ENCODE peak calls at places on chromosomes 16 and 17, in five cellular contexts. U, X, S, D and C are unnamed samples.

GRCh38 chr17:7747586-7747985 is 30.0 kb downstream of the DNAH2 start:
- DNase-seq in U (no peak), X (no peak), S (no peak), D (peak), C (no peak)

GRCh38 chr17:55825213-55825612 is 74.4 kb downstream of the PCTP start:
- DNase-seq in U (peak), X (no peak), S (no peak), D (peak), C (no peak)

GRCh38 chr16:56488035-56488434 is 31.8 kb downstream of the BBS2 start:
- DNase-seq in U (no peak), X (no peak), S (no peak), D (no peak), C (no peak)

GRCh38 chr16:47069291-47069690 is 74.5 kb downstream of the NETO2 start:
- DNase-seq in U (no peak), X (no peak), S (no peak), D (no peak), C (no peak)

GRCh38 chr17:14098246-14098645 is 28.9 kb downstream of the COX10 start:
- DNase-seq in U (no peak), X (no peak), S (no peak), D (no peak), C (no peak)

GRCh38 chr16:15771694-15772093 is 85.1 kb downstream of the MYH11 start:
- DNase-seq in U (no peak), X (no peak), S (no peak), D (no peak), C (no peak)

GRCh38 chr16:27317320-27317719 is 3.5 kb downstream of the IL4R start:
- DNase-seq in U (no peak), X (no peak), S (no peak), D (no peak), C (no peak)

GRCh38 chr16:6684076-6684673 is 648.5 kb upstream of the RBFOX1 start:
- DNase-seq in U (peak), X (no peak), S (no peak), D (peak), C (no peak)

GRCh38 chr17:18339933-18340332 is 23.4 kb downstream of the SHMT1 start:
- DNase-seq in U (no peak), X (no peak), S (no peak), D (no peak), C (no peak)

GRCh38 chr16:87017388-87018012 is 299.7 kb downstream of the C16orf95 start:
- DNase-seq in U (no peak), X (no peak), S (no peak), D (no peak), C (peak)

GRCh38 chr17:62648247-62648953 is 20.9 kb downstream of the MRC2 start:
- DNase-seq in U (no peak), X (no peak), S (no peak), D (no peak), C (no peak)

GRCh38 chr16:66502020-66502913 is 47.7 kb downstream of the TK2 start:
- DNase-seq in U (no peak), X (no peak), S (no peak), D (peak), C (no peak)

GRCh38 chr16:88382491-88383400 is at the start of gene ZNF469:
- DNase-seq in U (no peak), X (no peak), S (no peak), D (no peak), C (no peak)
- H3K4me3 ChIP-seq in U (no peak), X (no peak), S (peak), D (no peak), C (peak)

GRCh38 chr16:24731722-24732419 is 2.4 kb downstream of the TNRC6A start:
- DNase-seq in U (no peak), X (no peak), S (no peak), D (peak), C (no peak)

GRCh38 chr16:24729243-24729966 is at the start of gene TNRC6A:
- DNase-seq in U (peak), X (peak), S (peak), D (peak), C (peak)

GRCh38 chr16:24728891-24729242 is 584 bp upstream of the TNRC6A start:
- DNase-seq in U (no peak), X (no peak), S (no peak), D (no peak), C (no peak)

GRCh38 chr16:24730914-24731313 is 1.5 kb downstream of the TNRC6A start:
- DNase-seq in U (no peak), X (no peak), S (no peak), D (no peak), C (no peak)

GRCh38 chr16:24729967-24730815 is 740 bp downstream of the TNRC6A start:
- DNase-seq in U (peak), X (no peak), S (no peak), D (no peak), C (no peak)
- TF ChIP-seq ZNF274 in U (no peak), X (no peak), S (no peak), D (no peak), C (no peak)

GRCh38 chr17:80477647-80478478 is 1.5 kb upstream of the NPTX1 start:
- DNase-seq in U (peak), X (no peak), S (no peak), D (no peak), C (no peak)

GRCh38 chr17:80479246-80479566 is 2.8 kb upstream of the NPTX1 start:
- DNase-seq in U (no peak), X (no peak), S (no peak), D (no peak), C (no peak)

GRCh38 chr17:80480248-80480647 is 3.8 kb upstream of the NPTX1 start:
- DNase-seq in U (no peak), X (no peak), S (no peak), D (no peak), C (no peak)

GRCh38 chr17:80476877-80477646 is 655 bp upstream of the NPTX1 start:
- DNase-seq in U (no peak), X (no peak), S (no peak), D (no peak), C (no peak)

DNA sequence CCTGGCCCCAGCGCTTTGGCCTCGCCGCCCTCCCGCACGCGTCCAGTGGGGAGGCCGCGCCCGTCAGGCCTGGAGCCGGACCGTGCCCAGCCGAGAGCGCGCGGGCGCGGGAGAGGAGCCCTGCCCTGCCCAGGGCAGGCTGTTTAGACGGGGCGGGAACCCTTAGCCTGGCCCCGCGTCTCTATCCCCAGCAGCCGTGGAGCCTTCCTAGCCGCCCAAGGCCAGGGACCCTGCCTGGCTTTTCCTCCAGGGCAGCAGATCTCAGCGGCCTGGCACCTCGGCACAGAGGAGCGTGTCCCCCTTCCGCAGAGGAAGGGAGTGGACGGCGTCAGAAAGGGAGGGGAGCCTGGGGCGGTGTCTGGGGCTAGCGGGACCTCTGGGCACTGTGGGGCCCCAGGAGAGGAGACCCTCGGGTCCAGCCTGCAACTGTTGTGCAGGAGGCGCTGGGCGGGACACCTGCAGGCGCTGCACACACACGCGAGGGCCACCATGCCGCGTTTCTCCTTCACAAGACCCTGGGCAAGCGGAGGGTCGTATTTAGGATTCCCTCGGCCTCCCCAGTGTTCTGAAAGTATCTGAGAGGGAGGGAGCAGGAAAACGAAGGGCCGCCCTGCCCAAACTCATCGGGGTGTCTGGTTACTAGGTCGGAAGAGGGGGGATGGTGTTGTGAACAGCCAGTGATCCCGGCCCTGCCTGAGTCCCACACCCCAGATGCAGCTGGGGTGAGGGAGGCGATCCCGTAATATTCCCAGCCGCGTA is 2.3 kb upstream of the NPTX1 start:
- DNase-seq in U (no peak), X (no peak), S (no peak), D (no peak), C (no peak)
- TF ChIP-seq CEBPB in U (no peak), X (no peak), S (no peak), D (no peak), C (no peak)

DNA sequence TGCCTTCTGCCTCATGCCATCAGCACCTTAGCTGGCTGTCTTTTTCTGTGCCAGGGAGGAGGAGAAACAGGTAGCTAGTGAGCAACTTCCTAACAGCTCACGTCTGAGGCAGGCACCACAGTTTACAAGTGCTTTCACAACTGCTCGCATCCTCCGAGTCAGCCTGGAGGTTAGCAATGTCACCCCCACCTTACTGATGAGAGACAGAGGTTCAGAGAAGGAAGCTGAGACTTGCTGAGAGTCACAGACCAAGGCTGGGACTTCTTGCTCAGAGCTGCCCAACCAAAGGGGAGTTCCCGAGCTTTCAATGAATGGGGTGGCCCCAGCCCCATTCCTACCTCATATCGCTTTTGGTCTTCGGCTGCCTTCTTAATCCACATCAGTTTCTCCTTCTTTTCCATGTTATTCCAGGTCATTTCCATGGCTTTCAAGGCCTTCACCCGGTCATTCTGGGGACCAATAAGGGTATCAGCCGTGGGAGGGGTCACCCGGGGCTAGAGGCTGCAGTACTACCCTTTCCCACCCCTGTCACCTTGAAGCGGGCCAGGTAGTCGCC is 9.6 kb downstream of the UBTF start:
- DNase-seq in U (no peak), X (no peak), S (no peak), D (no peak), C (no peak)
- H3K4me3 ChIP-seq in U (no peak), X (peak), S (no peak), D (no peak), C (peak)

GRCh38 chr17:80959330-80960036 is 32.2 kb upstream of the CHMP6 start:
- DNase-seq in U (no peak), X (no peak), S (no peak), D (no peak), C (no peak)
- TF ChIP-seq ZNF274 in U (no peak), X (no peak), S (no peak), D (no peak), C (no peak)

DNA sequence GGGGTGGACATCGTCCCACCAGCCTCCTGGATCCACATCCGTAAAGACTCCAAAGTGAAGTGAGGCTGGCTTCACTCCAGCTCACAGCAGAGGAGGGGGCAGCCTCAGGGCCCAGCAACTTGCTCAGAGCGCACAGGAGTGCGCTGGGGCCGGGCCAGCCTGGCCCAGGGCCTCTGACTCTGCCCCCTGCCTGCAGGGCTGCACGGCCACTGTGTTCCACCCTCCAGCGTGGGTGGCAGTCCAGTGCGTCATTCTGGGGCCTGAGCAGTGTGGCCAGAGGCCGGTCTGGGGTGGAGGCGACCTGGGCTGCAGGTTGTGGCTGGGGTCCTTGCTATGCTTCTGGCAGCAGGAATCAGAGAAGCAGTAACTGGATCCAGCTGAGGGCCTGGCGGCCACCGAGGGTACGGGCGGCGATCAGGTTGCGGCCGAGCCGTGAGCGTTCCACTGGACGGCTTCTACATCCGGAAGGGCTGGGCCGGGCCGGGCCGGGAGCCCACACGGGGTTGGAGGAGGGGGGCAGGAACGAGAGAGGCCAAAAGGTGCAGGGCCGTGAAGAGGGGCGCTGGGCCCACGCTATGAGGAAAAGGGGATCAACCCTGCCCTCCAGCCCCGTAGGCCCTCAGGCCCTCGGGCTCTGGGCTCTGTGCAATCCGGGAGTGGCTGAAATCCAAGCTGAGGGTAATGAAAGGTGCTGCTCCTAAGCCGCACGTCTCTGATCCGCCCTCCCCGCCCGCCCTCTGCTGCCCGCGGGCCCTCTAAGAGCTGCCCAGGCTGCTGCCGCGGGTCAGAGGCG is at the start of gene FSCN2:
- DNase-seq in U (no peak), X (no peak), S (no peak), D (no peak), C (no peak)
- TF ChIP-seq CEBPB in U (no peak), X (no peak), S (no peak), D (no peak), C (no peak)

DNA sequence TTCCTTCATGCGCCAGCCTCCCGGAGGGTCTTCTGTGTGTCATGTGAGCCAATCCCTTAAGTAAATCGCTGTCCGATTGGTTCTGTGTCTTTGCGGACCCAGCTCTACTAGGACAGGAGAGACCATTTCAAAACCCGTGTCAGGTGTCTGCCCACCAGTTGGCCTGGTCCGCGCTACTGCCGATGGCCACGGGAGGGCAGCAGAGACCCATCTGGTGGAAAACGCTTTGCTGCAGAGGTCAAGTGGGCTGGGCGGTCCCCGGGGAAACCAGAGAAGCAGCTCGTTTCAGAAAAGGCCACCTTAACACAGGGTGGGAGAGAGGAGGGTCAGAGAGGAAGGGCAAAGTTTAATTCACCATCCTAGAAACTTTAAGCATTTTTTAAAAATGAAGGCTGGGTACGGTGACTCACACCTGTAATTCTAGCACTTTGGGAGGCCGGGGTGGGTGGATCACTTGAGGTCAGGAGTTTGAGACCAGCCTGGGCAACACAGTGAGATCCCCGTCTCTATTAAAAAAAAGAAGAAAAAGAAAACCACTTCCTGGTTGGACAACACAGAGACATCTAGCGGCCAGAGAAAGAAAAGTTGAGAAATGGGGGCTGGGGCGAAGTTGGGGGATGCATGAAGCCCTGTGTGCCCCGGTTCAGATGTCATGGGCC is 2.8 kb upstream of the CIBAR2 start:
- DNase-seq in U (peak), X (peak), S (peak), D (peak), C (peak)
- H3K4me3 ChIP-seq in U (peak), X (no peak), S (no peak), D (peak), C (peak)

GRCh38 chr16:10879681-10880589 is 2.9 kb downstream of the CIITA start:
- DNase-seq in U (no peak), X (no peak), S (no peak), D (no peak), C (no peak)

GRCh38 chr16:10883004-10883403 is 6.0 kb downstream of the CIITA start:
- DNase-seq in U (no peak), X (no peak), S (no peak), D (no peak), C (no peak)

GRCh38 chr16:10878644-10879498 is 1.9 kb downstream of the CIITA start:
- DNase-seq in U (no peak), X (no peak), S (no peak), D (no peak), C (no peak)

GRCh38 chr16:10880609-10881452 is 3.8 kb downstream of the CIITA start:
- DNase-seq in U (no peak), X (no peak), S (no peak), D (no peak), C (no peak)

GRCh38 chr16:10881479-10882030 is 4.6 kb downstream of the CIITA start:
- DNase-seq in U (no peak), X (no peak), S (no peak), D (no peak), C (no peak)
- TF ChIP-seq ZNF274 in U (no peak), X (no peak), S (no peak), D (no peak), C (no peak)

GRCh38 chr16:80759419-80760162 is 44.8 kb downstream of the CDYL2 start:
- DNase-seq in U (no peak), X (no peak), S (no peak), D (no peak), C (no peak)
- TF ChIP-seq CEBPB in U (no peak), X (no peak), S (no peak), D (no peak), C (no peak)